ENCODE peak calls at places on chromosomes 5 and 9, in six cellular contexts. Q, R, B, K, C and A are unnamed samples.

GRCh38 chr5:88976914-88977313 is 93.9 kb upstream of the MEF2C start:
- DNase-seq in R (no peak), C (no peak), K (no peak), B (no peak), Q (no peak), A (no peak)

GRCh38 chr9:38016375-38017120 is 52.5 kb downstream of the SHB start:
- DNase-seq in R (no peak), B (no peak), C (no peak), Q (no peak), K (no peak), A (no peak)

GRCh38 chr5:71996789-71997188 is 110.5 kb upstream of the MAP1B start:
- DNase-seq in B (no peak), C (no peak), R (no peak), K (no peak), Q (no peak), A (no peak)

GRCh38 chr9:95089916-95090791 is 227.4 kb downstream of the FANCC start:
- DNase-seq in C (no peak), K (peak), Q (peak), R (peak), B (peak), A (no peak)

GRCh38 chr5:176608937-176609723 is 826 bp downstream of the GPRIN1 start:
- DNase-seq in Q (no peak), K (no peak), C (no peak), B (no peak), R (no peak), A (no peak)

GRCh38 chr5:143629871-143630658 is 181.9 kb upstream of the HMHB1 start:
- DNase-seq in Q (no peak), R (peak), K (no peak), C (no peak), B (no peak), A (no peak)

GRCh38 chr5:178525906-178526732 is 64.1 kb downstream of the COL23A1 start:
- DNase-seq in Q (no peak), C (no peak), K (no peak), R (peak), B (no peak), A (no peak)

GRCh38 chr5:151492729-151493128 is 45.3 kb downstream of the SLC36A1 start:
- DNase-seq in Q (no peak), K (no peak), R (peak), C (no peak), B (no peak), A (peak)

GRCh38 chr5:138686668-138687067 is 66.6 kb upstream of the CTNNA1 start:
- DNase-seq in R (no peak), C (no peak), K (no peak), Q (no peak), B (no peak), A (no peak)

GRCh38 chr5:177133845-177134652 is 476 bp downstream of the NSD1 start:
- DNase-seq in Q (peak), B (peak), K (peak), R (no peak), C (no peak), A (peak)

GRCh38 chr5:5985332-5985731 is 393.0 kb downstream of the MED10 start:
- DNase-seq in R (no peak), C (no peak), Q (no peak), B (no peak), K (no peak), A (no peak)

GRCh38 chr5:38531518-38531917 is 24.9 kb downstream of the LIFR start:
- DNase-seq in R (no peak), Q (no peak), K (no peak), B (no peak), C (no peak), A (no peak)

GRCh38 chr5:7464182-7464581 is 68.2 kb downstream of the ADCY2 start:
- DNase-seq in K (no peak), B (no peak), C (no peak), Q (no peak), R (no peak), A (no peak)

GRCh38 chr9:95570646-95571045 is 53.9 kb upstream of the PTCH1 start:
- DNase-seq in K (no peak), Q (no peak), R (peak), C (no peak), B (no peak), A (no peak)

GRCh38 chr9:86944974-86945867 is 2.1 kb downstream of the GAS1 start:
- DNase-seq in Q (peak), B (peak), C (no peak), K (no peak), R (no peak), A (peak)

GRCh38 chr5:73354406-73354805 is 94.2 kb downstream of the FOXD1 start:
- DNase-seq in Q (no peak), B (no peak), R (no peak), C (no peak), K (no peak), A (no peak)

GRCh38 chr5:16465544-16466432 is at the start of gene ZNF622:
- DNase-seq in R (peak), K (peak), Q (peak), B (peak), C (peak), A (peak)
- TF ChIP-seq POLR2A in R (peak), K (peak), Q (peak), B (peak), C (peak), A (peak)

GRCh38 chr9:120928720-120929389 is 2.3 kb upstream of the TRAF1 start:
- DNase-seq in B (peak), C (peak), R (no peak), Q (peak), K (peak), A (peak)
- TF ChIP-seq POLR2A in B (peak), C (peak), R (no peak), Q (peak), K (peak), A (peak)

GRCh38 chr9:136483589-136484152 is 831 bp upstream of the SEC16A start:
- DNase-seq in C (peak), R (peak), B (peak), Q (peak), K (peak), A (peak)
- TF ChIP-seq POLR2A in C (peak), R (peak), B (peak), Q (no peak), K (peak), A (peak)

DNA sequence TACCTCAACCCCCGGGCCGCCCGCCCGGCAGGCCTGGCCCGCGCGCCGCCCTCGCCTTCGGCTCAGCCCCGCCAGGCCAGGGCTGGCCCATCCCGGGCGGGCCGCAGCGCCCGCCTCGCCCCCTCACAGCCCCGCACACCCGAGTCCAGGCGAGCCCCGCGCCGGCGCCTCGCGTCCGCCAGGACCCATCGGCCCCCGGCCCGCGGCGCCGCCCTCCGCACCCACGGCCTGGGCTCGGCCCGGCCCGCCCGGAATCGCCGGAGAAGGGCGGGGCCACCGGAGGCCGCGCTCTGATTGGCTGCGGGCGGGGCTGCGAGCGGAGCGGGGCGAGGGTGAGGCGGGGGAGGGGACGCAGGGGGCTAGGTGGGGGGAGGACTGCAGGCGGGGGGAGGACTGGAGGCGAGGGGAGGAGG is 304 bp upstream of the UBTD2 start:
- DNase-seq in Q (peak), K (peak), C (peak), B (peak), R (peak), A (peak)
- TF ChIP-seq POLR2A in Q (no peak), K (peak), C (peak), B (no peak), R (peak), A (peak)

DNA sequence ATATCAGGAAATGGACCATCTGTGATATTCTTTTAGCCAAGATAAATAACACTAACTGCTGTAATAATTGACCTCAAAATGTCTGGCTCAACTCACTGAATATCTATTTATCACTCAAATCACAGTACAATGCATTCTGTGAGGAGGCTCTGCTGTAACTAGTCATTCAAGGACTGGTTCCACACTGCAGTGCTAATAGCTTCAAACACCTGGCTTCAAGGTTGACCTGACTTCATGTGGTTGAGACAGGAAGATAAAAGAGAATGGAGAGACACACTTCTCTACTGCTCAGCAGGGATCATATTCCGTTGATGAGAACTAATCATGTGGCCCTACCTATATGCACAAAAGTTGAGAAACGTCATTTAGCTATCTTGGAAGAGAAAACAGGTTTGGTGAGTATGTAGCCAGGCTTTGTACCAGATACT is 3.4 kb upstream of the RHOBTB3 start:
- DNase-seq in B (peak), K (no peak), Q (no peak), C (no peak), R (no peak), A (no peak)
- TF ChIP-seq POLR2A in B (peak), K (no peak), Q (no peak), C (no peak), R (no peak), A (peak)

GRCh38 chr5:34866989-34867471 is 28.1 kb downstream of the TTC23L start:
- DNase-seq in C (no peak), B (no peak), K (no peak), R (no peak), Q (no peak), A (peak)
- TF ChIP-seq POLR2A in C (no peak), B (no peak), K (no peak), R (no peak), Q (no peak), A (no peak)

GRCh38 chr5:43123887-43124286 is 3.2 kb downstream of the ZNF131 start:
- DNase-seq in R (no peak), C (no peak), B (no peak), Q (no peak), K (no peak), A (no peak)

GRCh38 chr5:43115968-43116367 is 4.7 kb upstream of the ZNF131 start:
- DNase-seq in C (no peak), R (no peak), B (no peak), K (no peak), Q (no peak), A (no peak)

GRCh38 chr5:43117092-43117491 is 3.6 kb upstream of the ZNF131 start:
- DNase-seq in R (no peak), Q (no peak), K (no peak), C (no peak), B (no peak), A (no peak)

GRCh38 chr5:43120720-43121564 is at the start of gene ZNF131:
- DNase-seq in B (peak), K (peak), C (peak), Q (peak), R (peak), A (peak)

DNA sequence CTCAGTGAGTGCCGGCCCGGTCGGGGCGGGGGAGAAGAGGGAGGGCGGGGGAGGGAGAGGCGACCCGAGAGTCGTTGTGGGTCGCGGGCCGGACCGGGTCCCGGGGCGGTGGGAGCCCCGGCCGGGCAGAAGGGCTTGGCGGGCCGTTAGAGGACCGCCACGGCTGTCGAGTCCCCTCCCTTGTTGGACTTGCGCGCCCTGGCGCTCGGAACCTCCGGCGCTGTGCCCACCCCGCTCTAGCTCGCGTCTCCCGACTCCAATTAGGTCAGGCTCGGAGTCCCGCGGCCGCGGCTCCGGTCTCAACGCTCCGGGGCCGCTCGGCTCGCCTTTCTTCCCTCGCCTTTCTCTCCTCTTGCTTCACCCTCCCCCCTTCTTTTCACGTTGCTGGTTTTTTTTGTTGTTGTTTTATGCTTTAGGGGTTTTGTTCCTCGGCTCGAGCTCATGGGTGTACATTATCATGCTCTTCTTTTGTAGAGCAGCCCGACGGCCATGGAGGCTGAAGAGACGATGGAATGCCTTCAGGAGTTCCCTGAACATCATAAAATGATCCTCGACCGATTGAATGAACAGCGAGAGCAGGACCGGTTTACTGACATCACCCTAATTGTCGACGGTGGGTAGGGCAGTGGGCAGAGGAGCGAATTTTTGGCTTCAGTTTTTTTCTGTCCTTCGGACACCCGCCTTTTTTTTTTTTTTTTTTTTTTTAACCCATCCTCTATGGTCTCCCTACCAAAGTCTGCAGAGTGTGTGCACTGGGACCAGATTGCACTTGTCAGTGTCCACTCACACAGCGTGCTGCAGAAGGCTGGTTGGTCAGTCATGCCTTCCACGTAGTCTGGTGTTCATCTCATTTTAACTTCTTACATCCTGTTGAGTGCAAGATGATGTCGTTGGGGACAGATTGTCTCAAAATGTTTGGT is 1.1 kb downstream of the ZNF131 start:
- DNase-seq in Q (peak), C (no peak), K (peak), B (peak), R (peak), A (peak)
- TF ChIP-seq POLR2A in Q (peak), C (peak), K (peak), B (peak), R (peak), A (peak)

DNA sequence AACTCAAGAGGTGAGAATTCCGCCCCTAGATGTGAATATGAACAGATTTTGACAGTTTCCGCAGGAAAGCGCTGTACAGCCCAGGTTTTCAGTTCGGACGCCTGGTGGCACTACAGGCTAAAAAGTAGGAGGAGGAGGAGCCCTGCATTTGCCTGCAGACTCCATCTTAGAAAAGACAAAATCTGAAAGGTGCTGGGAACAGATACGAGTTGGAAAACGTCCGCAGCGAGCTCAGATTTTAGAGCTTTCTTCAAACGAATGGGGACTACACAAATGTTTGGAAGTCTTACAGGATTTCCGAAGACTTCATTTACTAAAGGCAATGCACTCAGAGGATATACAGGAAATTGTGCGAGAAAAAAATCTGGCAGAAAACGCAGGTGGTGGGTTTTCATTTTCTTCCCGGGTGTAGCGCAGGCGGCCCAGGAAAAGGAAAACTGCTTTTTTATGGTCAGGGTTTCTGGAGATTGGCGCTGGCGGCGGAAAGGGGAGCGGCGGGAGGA is 9.9 kb upstream of the PCDHB2 start:
- DNase-seq in Q (peak), K (peak), R (peak), C (no peak), B (peak), A (no peak)
- TF ChIP-seq POLR2A in Q (no peak), K (no peak), R (peak), C (no peak), B (peak), A (no peak)